ENCODE peak calls at places on chromosome 20, in ten cellular contexts. R is T-helper 1 cell, M is tibial artery, X is psoas muscle, Q is DMS153, J is choroid plexus epithelial cell, A is SW480, W is hippocampal formation, U is left cardiac atrium, N is DND-41. B is an unnamed sample.

GRCh38 chr20:37970856-37971245 is 62.4 kb downstream of the TTI1 start:
- DNase-seq in R (no peak), M (peak), X (no peak), Q (no peak), J (no peak), A (no peak), W (no peak), U (no peak), N (no peak), B (no peak)

GRCh38 chr20:58045156-58045555 is 183.3 kb downstream of the ANKRD60 start:
- DNase-seq in R (no peak), M (no peak), X (no peak), Q (no peak), J (no peak), A (no peak), W (no peak), U (no peak), N (no peak), B (no peak)

GRCh38 chr20:6855074-6855473 is 87.6 kb downstream of the BMP2 start:
- DNase-seq in R (no peak), M (no peak), X (no peak), Q (no peak), J (peak), A (no peak), W (no peak), U (no peak), N (no peak), B (no peak)

GRCh38 chr20:10779911-10780310 is 106.1 kb upstream of the JAG1 start:
- DNase-seq in R (no peak), M (no peak), X (no peak), Q (no peak), J (no peak), A (no peak), W (no peak), U (no peak), N (no peak), B (no peak)

GRCh38 chr20:5859611-5860010 is 90.7 kb downstream of the TRMT6 start:
- DNase-seq in R (no peak), M (no peak), X (no peak), Q (no peak), J (peak), A (no peak), W (no peak), U (no peak), N (no peak), B (peak)

GRCh38 chr20:41178904-41179432 is 41.6 kb downstream of the PLCG1 start:
- DNase-seq in R (no peak), M (peak), X (no peak), Q (no peak), J (peak), A (no peak), W (peak), U (peak), N (no peak), B (no peak)

GRCh38 chr20:61052195-61052594 is 199.9 kb upstream of the CDH4 start:
- DNase-seq in R (no peak), M (peak), X (no peak), Q (no peak), J (no peak), A (no peak), W (no peak), U (no peak), N (no peak), B (no peak)

GRCh38 chr20:15708984-15709598 is 864.2 kb downstream of the KIF16B start:
- DNase-seq in R (no peak), M (no peak), X (peak), Q (no peak), J (peak), A (peak), W (peak), U (peak), N (peak), B (peak)

GRCh38 chr20:49287555-49288249 is 9.8 kb upstream of the ZNFX1 start:
- DNase-seq in R (no peak), M (no peak), X (no peak), Q (no peak), J (peak), A (peak), W (no peak), U (no peak), N (no peak), B (peak)

B was measured in ELR.